ENCODE peak calls at places on chromosomes 16 and 17, in four cellular contexts. A, U, M and S are unnamed samples.
A peak's percentile ranks its signal among the peaks of the same experiment; 100 is the strongest.

GRCh38 chr17:46903762-46904672 is 18.9 kb upstream of the GOSR2 start:
- DNase-seq in A (no peak), U (no peak), M (no peak), S (no peak)

GRCh38 chr17:4796550-4796915 is 569 bp downstream of the PSMB6 start:
- DNase-seq in M (peak; percentile 60), U (no peak), A (no peak), S (no peak)

GRCh38 chr16:66324785-66325184 is 41.7 kb upstream of the CDH5 start:
- DNase-seq in M (peak; percentile 29), U (no peak), A (no peak), S (no peak)

GRCh38 chr17:19243838-19244237 is 6.7 kb downstream of the EPN2 start:
- DNase-seq in U (no peak), M (no peak), A (no peak), S (no peak)

GRCh38 chr16:51120289-51121008 is 30.6 kb downstream of the SALL1 start:
- DNase-seq in U (no peak), M (no peak), A (no peak), S (no peak)

GRCh38 chr17:60160829-60161501 is 11.2 kb downstream of the CA4 start:
- DNase-seq in A (no peak), U (no peak), M (no peak), S (no peak)

GRCh38 chr17:1491406-1492248 is 859 bp downstream of the MYO1C start:
- DNase-seq in U (no peak), A (no peak), M (peak; percentile 68), S (peak; percentile 92)

GRCh38 chr17:80981062-80981902 is 10.4 kb upstream of the CHMP6 start:
- DNase-seq in M (no peak), A (no peak), U (no peak), S (peak; percentile 88)

GRCh38 chr16:88012360-88012759 is 61.1 kb downstream of the BANP start:
- DNase-seq in M (no peak), A (no peak), U (no peak), S (no peak)

GRCh38 chr17:45077643-45078042 is 16.5 kb downstream of the NMT1 start:
- DNase-seq in U (peak; percentile 41), A (no peak), M (no peak), S (no peak)

GRCh38 chr17:75096082-75096625 is 8.4 kb downstream of the SLC16A5 start:
- DNase-seq in U (no peak), A (peak; percentile 88), M (peak; percentile 98), S (no peak)

DNA sequence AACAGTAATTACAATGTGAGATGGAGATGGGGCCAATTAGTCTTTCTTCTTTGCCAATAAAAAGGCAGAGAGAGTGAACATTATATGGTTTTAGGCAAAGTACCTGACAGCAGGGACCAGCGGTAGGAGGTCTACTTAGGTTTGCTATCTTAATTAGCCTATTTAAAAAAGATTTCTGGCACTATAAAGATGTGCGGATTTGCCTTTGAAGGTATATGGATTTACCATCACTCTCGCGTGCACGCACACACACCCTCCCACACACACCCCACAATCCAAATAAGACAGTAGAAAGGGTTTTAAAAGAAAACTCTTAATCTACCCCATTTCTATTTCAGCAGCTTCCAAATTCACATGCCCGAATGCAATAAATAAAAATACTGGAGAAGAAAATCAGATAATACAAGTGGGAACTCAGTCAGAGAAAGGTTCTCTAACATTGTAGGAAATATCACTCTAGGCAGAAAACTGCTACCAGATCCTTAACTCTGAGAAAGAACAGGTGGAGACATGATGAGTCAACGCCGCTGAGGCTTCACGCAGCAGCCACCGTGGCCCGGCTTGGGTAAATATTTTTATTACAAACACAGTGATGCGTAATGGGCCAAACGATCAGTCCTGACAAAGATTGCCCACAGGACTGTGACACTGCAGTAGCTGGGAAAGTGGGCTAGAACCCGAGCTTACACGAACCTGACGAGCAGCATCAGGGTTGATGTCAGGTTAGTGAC is 66.6 kb upstream of the AXIN2 start:
- DNase-seq in U (no peak), M (no peak), A (no peak), S (no peak)
- TF ChIP-seq SPI1 in U (no peak), M (no peak), A (no peak), S (no peak)

GRCh38 chr17:51000835-51001638 is 119.6 kb downstream of the SPAG9 start:
- DNase-seq in A (no peak), U (peak; percentile 27), M (peak; percentile 59), S (peak; percentile 8)
- TF ChIP-seq POLR2AphosphoS5 in A (no peak), U (no peak), M (no peak), S (no peak)

DNA sequence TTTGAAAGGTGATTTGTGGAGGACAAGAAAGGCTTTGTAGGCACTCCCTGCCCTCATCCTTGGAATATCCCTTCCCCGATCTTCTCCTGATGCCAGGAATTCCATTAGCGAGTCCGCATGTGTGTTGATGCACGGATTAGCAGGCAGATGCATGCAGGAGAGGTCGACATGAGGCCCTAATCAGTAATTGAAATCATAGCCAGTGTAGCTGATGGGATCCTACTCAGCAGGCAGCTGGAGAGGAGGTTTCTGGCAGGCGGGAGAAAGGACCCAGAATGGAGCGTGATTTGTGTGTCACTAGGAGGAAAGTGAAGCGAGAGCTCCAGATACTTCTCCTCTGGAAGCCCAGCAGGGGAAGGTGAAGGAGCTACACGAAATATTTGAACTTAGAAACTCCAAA is 196.3 kb upstream of the CDH11 start:
- DNase-seq in U (no peak), M (no peak), A (no peak), S (no peak)
- TF ChIP-seq SPI1 in U (no peak), M (no peak), A (no peak), S (no peak)

GRCh38 chr17:28405632-28406477 is at the start of gene SLC46A1:
- DNase-seq in A (no peak), U (no peak), M (peak; percentile 74), S (peak; percentile 80)
- TF ChIP-seq POLR2AphosphoS5 in A (no peak), U (peak; percentile 30), M (peak; percentile 19), S (no peak)

DNA sequence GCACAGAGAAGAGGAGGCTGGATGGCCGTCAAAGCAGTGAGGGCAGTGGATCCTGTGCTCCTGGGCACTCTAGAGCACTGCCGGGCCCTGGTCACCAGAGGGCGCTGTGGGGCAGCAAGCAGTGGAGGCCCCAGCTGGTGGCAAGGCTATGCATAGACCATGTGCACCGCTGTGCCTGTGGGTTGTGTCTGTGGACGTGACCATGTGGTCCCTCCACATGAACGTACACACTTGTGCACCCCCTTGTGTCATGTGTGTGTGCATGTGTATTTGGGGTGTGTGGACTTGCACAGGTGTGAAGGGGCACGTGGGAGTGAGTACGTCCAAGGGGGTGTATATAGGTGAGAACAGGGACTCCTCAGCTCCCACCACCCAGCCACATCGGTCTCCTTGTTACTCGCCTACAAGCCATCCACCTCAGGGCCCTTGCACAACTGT is 4.4 kb upstream of the MAP2K3 start:
- DNase-seq in M (peak; percentile 82), U (peak; percentile 16), A (peak; percentile 81), S (peak; percentile 79)
- TF ChIP-seq SPI1 in M (no peak), U (no peak), A (no peak), S (no peak)

GRCh38 chr16:11094838-11095565 is 150.6 kb downstream of the CLEC16A start:
- DNase-seq in U (no peak), A (no peak), M (no peak), S (no peak)

GRCh38 chr16:11095935-11096334 is 151.6 kb downstream of the CLEC16A start:
- DNase-seq in U (no peak), M (no peak), A (no peak), S (no peak)

GRCh38 chr16:11093578-11094074 is 149.3 kb downstream of the CLEC16A start:
- DNase-seq in M (no peak), U (no peak), A (no peak), S (no peak)

GRCh38 chr16:11092788-11093577 is 148.6 kb downstream of the CLEC16A start:
- DNase-seq in A (no peak), M (no peak), U (no peak), S (no peak)

GRCh38 chr16:11094075-11094593 is 149.8 kb downstream of the CLEC16A start:
- DNase-seq in A (peak; percentile 70), U (peak; percentile 53), M (peak; percentile 89), S (peak; percentile 53)
- TF ChIP-seq POLR2AphosphoS5 in A (peak; percentile 90), U (no peak), M (peak; percentile 76), S (peak; percentile 21)

DNA sequence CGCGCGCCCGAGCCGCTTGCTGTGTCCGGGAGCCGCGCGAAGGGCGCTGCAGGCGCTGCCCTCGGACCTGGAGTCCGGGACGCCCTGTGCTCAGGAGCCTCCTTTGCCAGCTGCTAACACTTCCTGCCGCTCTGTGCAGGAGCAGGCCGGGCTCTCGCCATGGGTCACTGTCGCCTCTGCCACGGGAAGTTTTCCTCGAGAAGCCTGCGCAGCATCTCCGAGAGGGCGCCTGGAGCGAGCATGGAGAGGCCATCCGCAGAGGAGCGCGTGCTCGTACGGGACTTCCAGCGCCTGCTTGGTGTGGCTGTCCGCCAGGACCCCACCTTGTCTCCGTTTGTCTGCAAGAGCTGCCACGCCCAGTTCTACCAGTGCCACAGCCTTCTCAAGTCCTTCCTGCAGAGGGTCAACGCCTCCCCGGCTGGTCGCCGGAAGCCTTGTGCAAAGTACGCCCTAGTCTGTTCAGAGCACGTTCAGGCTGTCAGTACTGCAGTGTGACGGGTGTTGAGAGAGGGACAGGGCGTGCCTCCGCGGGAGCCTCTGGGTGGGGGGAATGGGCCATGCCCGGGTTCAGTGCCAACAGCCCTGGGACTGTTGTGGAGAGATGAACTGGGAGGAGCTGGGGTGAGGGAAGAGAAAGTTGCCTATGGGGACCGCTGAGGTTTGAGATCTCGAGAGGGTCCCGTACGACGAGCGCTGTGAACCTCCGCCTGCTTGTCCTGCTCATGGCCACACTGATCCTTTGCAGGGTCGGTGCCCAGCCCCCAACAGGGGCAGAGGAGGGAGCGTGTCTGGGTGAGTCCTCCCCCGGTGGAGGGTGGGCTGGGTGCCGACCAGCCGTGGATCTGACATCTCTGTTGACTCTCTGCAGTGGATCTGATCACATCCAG is 1.3 kb downstream of the ZNF276 start:
- DNase-seq in M (peak; percentile 77), U (no peak), A (no peak), S (peak; percentile 56)
- TF ChIP-seq SPI1 in M (no peak), U (no peak), A (no peak), S (no peak)

GRCh38 chr16:12329246-12329995 is 352.9 kb downstream of the SNX29 start:
- DNase-seq in A (no peak), M (no peak), U (no peak), S (no peak)

GRCh38 chr16:12330541-12330940 is 354.0 kb downstream of the SNX29 start:
- DNase-seq in M (no peak), A (no peak), U (no peak), S (no peak)

GRCh38 chr16:12324152-12324551 is 347.6 kb downstream of the SNX29 start:
- DNase-seq in A (no peak), M (no peak), U (no peak), S (no peak)

GRCh38 chr16:12330977-12331376 is 354.4 kb downstream of the SNX29 start:
- DNase-seq in M (no peak), A (no peak), U (no peak), S (no peak)

GRCh38 chr16:12327971-12328726 is 351.6 kb downstream of the SNX29 start:
- DNase-seq in M (no peak), A (no peak), U (no peak), S (no peak)
- TF ChIP-seq POLR2AphosphoS5 in M (no peak), A (no peak), U (no peak), S (no peak)